ENCODE peak calls at places on chromosomes 1 and 21, in four cellular contexts. F, I, S and N are unnamed samples.

GRCh38 chr1:184189361-184189760 is 137.8 kb downstream of the TSEN15 start:
- DNase-seq in F (no peak), I (no peak), S (no peak), N (no peak)

GRCh38 chr1:11533790-11534787 is 55.1 kb downstream of the DISP3 start:
- DNase-seq in I (no peak), F (no peak), S (no peak), N (no peak)

GRCh38 chr1:7827134-7827955 is 25.5 kb downstream of the UTS2 start:
- DNase-seq in I (no peak), F (no peak), S (no peak), N (no peak)

GRCh38 chr1:56329970-56330369 is 249.4 kb downstream of the PLPP3 start:
- DNase-seq in I (no peak), F (no peak), S (no peak), N (no peak)

GRCh38 chr1:210397252-210397651 is 68.5 kb downstream of the HHAT start:
- DNase-seq in S (no peak), F (no peak), I (no peak), N (no peak)

GRCh38 chr1:178311164-178311563 is 185.6 kb downstream of the CLEC20A start:
- DNase-seq in I (no peak), S (no peak), F (no peak), N (no peak)

GRCh38 chr21:45004059-45004422 is 64.2 kb downstream of the SLX9 start:
- DNase-seq in I (no peak), F (no peak), S (no peak), N (no peak)

GRCh38 chr1:204791453-204792366 is 79.0 kb upstream of the NFASC start:
- DNase-seq in F (peak), S (peak), I (peak), N (no peak)

GRCh38 chr1:12556368-12556930 is 61.6 kb downstream of the DHRS3 start:
- DNase-seq in I (peak), S (no peak), F (no peak), N (peak)

GRCh38 chr1:19338323-19338762 is 26.2 kb downstream of the SLC66A1 start:
- DNase-seq in I (no peak), S (no peak), F (peak), N (no peak)

GRCh38 chr21:16124397-16125130 is 394.8 kb downstream of the USP25 start:
- DNase-seq in S (no peak), F (no peak), I (no peak), N (no peak)

GRCh38 chr1:148372731-148373130 is 110.4 kb downstream of the PPIAL4G start:
- DNase-seq in S (no peak), F (no peak), I (no peak), N (no peak)

GRCh38 chr1:212699839-212700596 is at the start of gene BATF3:
- DNase-seq in F (peak), I (peak), S (no peak), N (no peak)

GRCh38 chr1:161177112-161177935 is at the start of gene B4GALT3:
- DNase-seq in F (peak), S (peak), I (peak), N (peak)

GRCh38 chr1:221594600-221594999 is 147.3 kb downstream of the DUSP10 start:
- DNase-seq in S (no peak), F (no peak), I (no peak), N (no peak)

GRCh38 chr1:20484526-20485462 is 1.2 kb downstream of the CAMK2N1 start:
- DNase-seq in I (no peak), F (peak), S (no peak), N (peak)

GRCh38 chr1:1669468-1670440 is 10.9 kb upstream of the CDK11B start:
- DNase-seq in F (no peak), S (no peak), I (no peak), N (no peak)

GRCh38 chr1:36450270-36450918 is at the start of gene OSCP1:
- DNase-seq in S (peak), F (peak), I (peak), N (peak)

GRCh38 chr1:21893046-21893805 is 43.9 kb downstream of the HSPG2 start:
- DNase-seq in F (no peak), S (no peak), I (no peak), N (no peak)

GRCh38 chr1:53025034-53025777 is 36.8 kb upstream of the PODN start:
- DNase-seq in I (peak), S (no peak), F (no peak), N (no peak)

GRCh38 chr1:40818264-40818961 is 34.8 kb downstream of the KCNQ4 start:
- DNase-seq in F (peak), I (peak), S (no peak), N (no peak)

GRCh38 chr1:10253755-10254154 is 43.4 kb downstream of the KIF1B start:
- DNase-seq in S (no peak), I (no peak), F (no peak), N (no peak)

GRCh38 chr1:167904641-167905040 is 9.3 kb downstream of the ADCY10 start:
- DNase-seq in S (no peak), F (no peak), I (no peak), N (no peak)

GRCh38 chr1:198937231-198938031 is 298.6 kb downstream of the PTPRC start:
- DNase-seq in S (peak), F (no peak), I (no peak), N (peak)

GRCh38 chr1:9942399-9942938 is 722 bp downstream of the LZIC start:
- DNase-seq in F (no peak), S (no peak), I (no peak), N (no peak)

GRCh38 chr1:165069829-165070228 is 286.7 kb downstream of the LMX1A start:
- DNase-seq in I (no peak), S (no peak), F (no peak), N (peak)

GRCh38 chr1:115980156-115980555 is 3.8 kb downstream of the SLC22A15 start:
- DNase-seq in S (no peak), I (no peak), F (no peak), N (no peak)

GRCh38 chr21:40800126-40800525 is 46.8 kb downstream of the DSCAM start:
- DNase-seq in S (no peak), F (no peak), I (no peak), N (no peak)

GRCh38 chr1:89739013-89739843 is 81.6 kb upstream of the LRRC8D start:
- DNase-seq in F (no peak), S (no peak), I (no peak), N (no peak)

GRCh38 chr1:181089017-181089776 is 697 bp downstream of the IER5 start:
- DNase-seq in S (no peak), I (peak), F (peak), N (no peak)

GRCh38 chr1:228849011-228849541 is 113.8 kb downstream of the RHOU start:
- DNase-seq in F (peak), I (no peak), S (no peak), N (no peak)

GRCh38 chr1:203083463-203083921 is 2.3 kb downstream of the MYOG start:
- DNase-seq in S (no peak), F (peak), I (no peak), N (no peak)

GRCh38 chr1:205317311-205317917 is 4.1 kb downstream of the NUAK2 start:
- DNase-seq in F (peak), S (no peak), I (peak), N (peak)

GRCh38 chr1:110243581-110243980 is 33.5 kb downstream of the KCNC4 start:
- DNase-seq in F (no peak), S (no peak), I (no peak), N (no peak)

GRCh38 chr1:116764466-116764896 is 10.3 kb downstream of the CD2 start:
- DNase-seq in S (no peak), F (no peak), I (no peak), N (no peak)

GRCh38 chr1:2533356-2533755 is 3.3 kb upstream of the HES5 start:
- DNase-seq in I (no peak), F (no peak), S (no peak), N (no peak)

GRCh38 chr1:243841507-243841906 is 8.5 kb downstream of the AKT3 start:
- DNase-seq in S (no peak), I (no peak), F (no peak), N (no peak)

GRCh38 chr1:58119971-58120370 is 426.6 kb downstream of the OMA1 start:
- DNase-seq in F (no peak), I (no peak), S (no peak), N (no peak)

GRCh38 chr1:40267767-40268187 is 9.7 kb downstream of the ZMPSTE24 start:
- DNase-seq in S (no peak), F (no peak), I (no peak), N (no peak)

GRCh38 chr1:113207019-113207418 is 134.0 kb downstream of the LRIG2 start:
- DNase-seq in F (no peak), I (no peak), S (no peak), N (no peak)